ENCODE peak calls at places on chromosomes 1 and 21, in six cellular contexts. E is LNCaP clone FGC, B is fibroblast of lung, O is heart left ventricle, R is HepG2, Y is cardiac muscle cell. M is an unnamed sample.

GRCh38 chr1:35500439-35500838 is 56.8 kb downstream of the KIAA0319L start:
- DNase-seq in O (no peak), B (no peak), R (no peak), Y (no peak), E (no peak), M (no peak)

GRCh38 chr1:245987997-245988392 is 519.1 kb downstream of the SMYD3 start:
- DNase-seq in B (no peak), E (no peak), O (no peak), Y (no peak), R (no peak), M (no peak)

GRCh38 chr1:72202761-72203160 is 79.6 kb downstream of the NEGR1 start:
- DNase-seq in E (no peak), O (no peak), B (peak), R (no peak), Y (no peak), M (no peak)

GRCh38 chr1:234907585-234908457 is 220.8 kb downstream of the TOMM20 start:
- DNase-seq in R (peak), E (no peak), B (peak), Y (no peak), O (no peak), M (peak)

GRCh38 chr1:229310833-229311232 is 32.0 kb downstream of the CCSAP start:
- DNase-seq in B (peak), E (no peak), Y (no peak), O (no peak), R (no peak), M (no peak)

GRCh38 chr1:245493029-245493428 is 338.2 kb downstream of the KIF26B start:
- DNase-seq in Y (no peak), R (peak), O (no peak), B (no peak), E (no peak), M (no peak)

GRCh38 chr1:53600001-53600400 is 139.0 kb downstream of the GLIS1 start:
- DNase-seq in Y (no peak), B (no peak), E (no peak), R (no peak), O (no peak), M (no peak)

GRCh38 chr1:162740755-162741154 is 49.7 kb upstream of the HSD17B7 start:
- DNase-seq in Y (no peak), R (peak), B (no peak), O (no peak), E (no peak), M (no peak)

GRCh38 chr21:44331650-44332306 is 7.4 kb downstream of the CFAP410 start:
- DNase-seq in O (no peak), E (no peak), Y (no peak), R (no peak), B (no peak), M (no peak)

GRCh38 chr1:3869751-3870301 is 12.6 kb downstream of the DFFB start:
- DNase-seq in R (no peak), E (no peak), Y (no peak), B (peak), O (no peak), M (no peak)

GRCh38 chr1:232422098-232422497 is 207.8 kb downstream of the SIPA1L2 start:
- DNase-seq in R (no peak), B (peak), E (peak), O (no peak), Y (no peak), M (no peak)

GRCh38 chr1:212430955-212431394 is 1.7 kb upstream of the NENF start:
- DNase-seq in B (no peak), O (no peak), Y (no peak), R (no peak), E (peak), M (peak)

GRCh38 chr1:238647877-238648276 is 738.5 kb upstream of the CHRM3 start:
- DNase-seq in R (no peak), E (no peak), B (peak), Y (peak), O (no peak), M (peak)

GRCh38 chr1:193707271-193708015 is 521.0 kb upstream of the B3GALT2 start:
- DNase-seq in B (peak), E (no peak), O (no peak), Y (no peak), R (no peak), M (no peak)

GRCh38 chr1:14653461-14653960 is 55.0 kb downstream of the KAZN start:
- DNase-seq in B (no peak), Y (no peak), R (no peak), E (no peak), O (no peak), M (no peak)

DNA sequence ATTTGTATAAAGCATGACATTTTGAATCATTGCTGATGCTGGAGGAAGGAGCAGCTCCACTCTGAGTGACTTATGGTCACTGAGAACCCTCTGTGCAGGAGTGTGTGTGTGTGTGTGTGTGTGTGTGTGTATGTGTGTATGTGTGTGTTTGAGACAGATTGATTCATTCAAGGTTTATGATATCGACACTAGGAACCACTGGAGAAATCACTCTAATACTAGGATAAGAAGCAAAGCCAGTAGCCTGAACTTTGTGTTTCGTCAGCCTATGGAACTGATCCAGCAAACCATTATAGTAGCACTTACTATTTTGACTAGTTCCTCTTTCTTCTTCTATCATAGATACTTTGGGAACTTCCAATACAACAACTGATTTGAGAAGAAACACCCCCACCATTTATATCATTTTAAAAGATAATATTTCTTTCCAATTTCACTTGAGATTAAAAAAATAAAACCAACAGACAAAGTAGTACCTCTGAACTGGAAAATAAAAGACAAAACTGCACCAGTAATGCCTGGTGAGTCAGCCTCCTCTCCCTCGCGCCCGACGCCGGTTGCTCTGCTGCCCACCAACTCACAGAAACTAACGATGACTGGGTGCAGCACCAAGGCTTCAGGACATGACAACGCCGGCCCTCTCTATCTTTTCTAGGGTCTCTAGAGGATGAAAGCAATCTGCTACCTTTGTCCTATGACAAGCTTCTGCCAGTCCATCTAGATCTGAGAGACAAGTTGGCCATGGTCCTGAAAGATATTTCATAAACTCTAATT is 20.9 kb downstream of the SLAMF1 start:
- DNase-seq in O (no peak), R (no peak), B (no peak), Y (no peak), E (no peak), M (no peak)
- H3K4me3 ChIP-seq in O (no peak), R (no peak), B (no peak), Y (no peak), E (no peak), M (no peak)

GRCh38 chr1:1421147-1421906 is at the start of gene ANKRD65:
- DNase-seq in R (peak), O (no peak), B (no peak), Y (no peak), E (no peak), M (no peak)
- H3K4me3 ChIP-seq in R (peak), O (peak), B (no peak), Y (no peak), E (no peak), M (no peak)

DNA sequence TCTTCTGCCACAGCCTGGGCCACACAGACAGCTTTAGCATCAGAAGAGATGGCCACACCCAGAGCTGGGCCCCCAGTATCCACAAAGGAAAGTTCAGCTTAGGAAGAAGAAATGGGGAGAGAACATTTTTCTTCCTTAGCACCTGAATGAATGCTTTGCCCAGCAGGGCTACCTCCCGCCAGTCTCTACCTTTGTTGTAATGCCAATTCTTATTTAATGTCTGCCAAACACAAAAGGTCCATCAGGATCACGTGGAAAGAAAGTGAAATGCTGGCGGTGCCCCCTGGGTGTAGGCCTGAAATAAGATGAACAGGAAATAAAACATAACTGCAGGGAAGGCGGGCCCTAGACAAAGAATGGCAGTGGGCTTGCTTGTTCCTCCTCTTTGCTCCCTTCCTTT is 125.6 kb downstream of the CACNA1E start:
- DNase-seq in R (no peak), E (no peak), Y (no peak), B (no peak), O (no peak), M (no peak)
- H3K4me3 ChIP-seq in R (no peak), E (no peak), Y (no peak), B (no peak), O (no peak), M (no peak)

GRCh38 chr1:181483084-181483559 is at the start of gene CACNA1E:
- DNase-seq in Y (no peak), B (no peak), R (no peak), O (no peak), E (no peak), M (no peak)
- H3K4me3 ChIP-seq in Y (peak), B (no peak), R (no peak), O (no peak), E (peak), M (peak)

DNA sequence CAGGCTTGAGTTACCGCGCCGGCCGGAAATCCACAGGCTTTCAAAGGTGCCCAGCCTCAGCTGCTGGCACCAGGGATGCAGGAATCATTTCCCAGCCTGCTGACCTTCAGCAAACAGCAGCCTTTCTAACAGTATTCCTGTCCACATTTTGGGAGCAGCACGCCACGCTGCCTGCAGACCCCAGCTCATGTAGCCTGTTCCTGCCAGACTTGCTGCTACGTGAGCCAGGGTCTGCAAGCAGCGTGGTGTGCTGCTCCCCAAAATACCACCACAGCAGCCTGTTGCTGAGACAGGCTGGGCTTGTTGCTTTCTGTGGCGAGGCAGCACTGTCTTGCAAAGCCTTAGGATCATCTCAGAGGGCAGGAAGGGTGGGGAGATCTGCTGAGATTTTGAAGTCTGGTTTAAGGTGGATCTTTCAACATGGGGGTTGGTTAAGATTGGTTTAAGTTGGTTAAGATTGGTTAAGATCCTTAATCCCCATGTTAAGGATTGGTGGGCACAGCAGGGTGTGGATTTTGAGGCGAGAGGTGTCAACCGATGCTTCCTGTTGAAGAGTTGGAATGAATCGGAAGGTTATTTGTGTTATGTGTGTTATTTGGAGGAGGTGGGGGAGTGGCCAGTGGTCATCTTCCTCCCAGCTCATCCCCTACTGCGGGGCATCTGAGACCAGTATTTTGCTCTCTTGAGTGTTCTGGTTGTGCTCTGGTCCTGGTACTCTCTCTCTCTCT is 12.9 kb downstream of the FAAH start:
- DNase-seq in R (no peak), O (no peak), E (no peak), Y (peak), B (no peak), M (no peak)
- H3K4me3 ChIP-seq in R (no peak), O (peak), E (no peak), Y (no peak), B (no peak), M (no peak)

GRCh38 chr1:65170511-65171142 is 22.6 kb downstream of the AK4 start:
- DNase-seq in B (no peak), E (peak), Y (no peak), R (no peak), O (no peak), M (peak)
- H3K4me3 ChIP-seq in B (no peak), E (peak), Y (no peak), R (no peak), O (no peak), M (no peak)

GRCh38 chr1:205822397-205822796 is 9.4 kb upstream of the SLC41A1 start:
- DNase-seq in R (no peak), E (no peak), B (no peak), O (no peak), Y (no peak), M (no peak)
- H3K4me3 ChIP-seq in R (no peak), E (no peak), B (no peak), O (no peak), Y (no peak), M (no peak)

DNA sequence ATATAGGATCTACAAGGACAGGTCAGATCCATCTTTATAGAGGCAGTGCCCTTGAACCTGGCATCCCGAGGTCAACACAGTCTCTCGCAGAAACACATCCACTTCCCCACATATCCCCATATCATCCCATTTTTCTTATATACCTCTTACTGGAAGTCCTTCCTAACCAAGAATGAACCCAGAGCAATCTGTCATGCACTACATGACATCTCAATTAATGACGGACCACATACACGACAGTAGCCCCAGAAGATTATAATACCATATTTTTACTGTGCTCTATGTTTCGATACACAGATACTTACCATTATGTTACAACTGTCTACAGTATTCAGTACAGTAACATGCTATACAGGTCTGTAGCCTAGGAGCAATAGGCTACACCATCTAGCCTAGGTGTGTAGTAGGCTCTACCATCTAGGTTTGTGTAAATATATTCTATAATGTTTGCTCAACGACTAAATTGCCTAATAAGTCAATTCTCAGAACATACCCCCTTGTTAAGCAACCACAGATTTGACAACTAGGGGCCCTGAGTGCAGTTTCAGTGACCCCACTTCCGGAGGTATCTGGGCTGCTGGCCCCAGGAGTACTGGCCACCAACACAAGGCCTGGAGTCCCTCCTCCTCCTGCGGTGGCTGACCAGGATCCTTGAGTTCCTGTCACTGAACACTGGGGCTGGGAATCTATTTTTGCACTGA is 28.1 kb downstream of the PTPN14 start:
- DNase-seq in Y (no peak), B (no peak), E (no peak), O (no peak), R (peak), M (no peak)
- H3K4me3 ChIP-seq in Y (no peak), B (no peak), E (no peak), O (no peak), R (no peak), M (no peak)

GRCh38 chr1:22646359-22646758 is 2.9 kb downstream of the C1QC start:
- DNase-seq in B (no peak), Y (no peak), O (no peak), E (no peak), R (no peak), M (no peak)

GRCh38 chr1:22641906-22642636 is 1.4 kb upstream of the C1QC start:
- DNase-seq in O (peak), E (no peak), R (peak), Y (peak), B (peak), M (peak)

GRCh38 chr1:22645936-22646335 is 2.5 kb downstream of the C1QC start:
- DNase-seq in O (no peak), Y (no peak), R (no peak), B (no peak), E (no peak), M (no peak)

GRCh38 chr1:22643381-22643780 is at the start of gene C1QC:
- DNase-seq in E (no peak), B (no peak), Y (no peak), O (peak), R (no peak), M (no peak)

GRCh38 chr1:22643928-22644327 is 495 bp downstream of the C1QC start:
- DNase-seq in B (no peak), Y (no peak), R (no peak), O (no peak), E (no peak), M (no peak)
- H3K4me3 ChIP-seq in B (no peak), Y (no peak), R (no peak), O (peak), E (no peak), M (no peak)

DNA sequence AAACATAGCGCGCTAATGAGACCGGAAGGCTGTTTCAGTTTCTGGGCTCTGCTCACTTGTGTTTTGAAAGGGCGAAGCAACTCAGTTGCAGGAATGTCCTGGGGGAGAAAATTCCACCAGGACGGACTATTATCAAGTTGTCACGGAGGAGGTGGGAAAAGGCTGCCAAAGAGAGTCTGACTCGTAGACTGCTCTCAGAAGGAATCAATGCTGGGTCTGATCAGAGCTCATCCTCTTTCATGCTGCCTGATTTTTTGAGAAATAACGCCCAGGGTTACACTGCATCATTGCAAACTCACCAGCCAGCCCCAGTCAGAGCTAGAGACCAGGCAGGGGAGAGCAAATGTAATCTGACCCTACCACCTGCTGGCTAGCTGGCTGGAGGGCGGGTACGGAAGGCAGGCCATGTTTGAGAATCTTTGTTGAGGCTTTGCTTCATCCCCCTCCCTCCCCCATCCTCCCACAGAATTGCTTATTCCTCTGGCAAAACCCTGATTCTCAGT is 36.4 kb upstream of the BCL9 start:
- DNase-seq in B (peak), R (no peak), Y (peak), O (no peak), E (no peak), M (peak)
- H3K4me3 ChIP-seq in B (no peak), R (no peak), Y (no peak), O (peak), E (no peak), M (no peak)

M was measured in hepatocyte.